ENCODE peak calls at places on chromosomes 4 and X, in seven cellular contexts. One of them, this sample, is unnamed.

GRCh38 chrX:114976321-114976720 is 41.1 kb downstream of the IL13RA2 start:
- DNase-seq in tibial nerve: no peak
- DNase-seq in LoVo: no peak
- DNase-seq in heart left ventricle: no peak
- DNase-seq in GM23248: peak
- DNase-seq in WTC11: no peak
- DNase-seq in HFF-Myc: no peak
- DNase-seq in this sample: no peak

GRCh38 chr4:5036239-5036638 is 15.0 kb upstream of the STK32B start:
- DNase-seq in tibial nerve: no peak
- DNase-seq in LoVo: no peak
- DNase-seq in heart left ventricle: no peak
- DNase-seq in GM23248: peak
- DNase-seq in WTC11: no peak
- DNase-seq in HFF-Myc: peak
- DNase-seq in this sample: no peak

GRCh38 chrX:24150051-24150790 is 692 bp downstream of the ZFX start:
- DNase-seq in tibial nerve: peak
- DNase-seq in LoVo: peak
- DNase-seq in heart left ventricle: peak
- DNase-seq in GM23248: peak
- DNase-seq in WTC11: peak
- DNase-seq in HFF-Myc: peak
- DNase-seq in this sample: peak

GRCh38 chrX:15815779-15816452 is 25.6 kb downstream of the ZRSR2 start:
- DNase-seq in tibial nerve: no peak
- DNase-seq in LoVo: no peak
- DNase-seq in heart left ventricle: peak
- DNase-seq in GM23248: peak
- DNase-seq in WTC11: peak
- DNase-seq in HFF-Myc: no peak
- DNase-seq in this sample: no peak

GRCh38 chr4:158817562-158818370 is 48.9 kb downstream of the FNIP2 start:
- DNase-seq in tibial nerve: no peak
- DNase-seq in LoVo: peak
- DNase-seq in heart left ventricle: no peak
- DNase-seq in GM23248: no peak
- DNase-seq in WTC11: no peak
- DNase-seq in HFF-Myc: no peak
- DNase-seq in this sample: no peak

GRCh38 chr4:65336465-65336864 is 333.8 kb downstream of the EPHA5 start:
- DNase-seq in tibial nerve: no peak
- DNase-seq in LoVo: no peak
- DNase-seq in heart left ventricle: no peak
- DNase-seq in GM23248: no peak
- DNase-seq in WTC11: no peak
- DNase-seq in HFF-Myc: no peak
- DNase-seq in this sample: no peak

GRCh38 chr4:148634476-148634875 is 192.3 kb upstream of the NR3C2 start:
- DNase-seq in tibial nerve: no peak
- DNase-seq in LoVo: peak
- DNase-seq in heart left ventricle: no peak
- DNase-seq in GM23248: peak
- DNase-seq in WTC11: no peak
- DNase-seq in HFF-Myc: no peak
- DNase-seq in this sample: no peak

GRCh38 chrX:148070504-148070877 is 89.4 kb downstream of the FMR1NB start:
- DNase-seq in tibial nerve: no peak
- DNase-seq in LoVo: no peak
- DNase-seq in heart left ventricle: no peak
- DNase-seq in GM23248: no peak
- DNase-seq in WTC11: no peak
- DNase-seq in HFF-Myc: no peak
- DNase-seq in this sample: no peak

GRCh38 chr4:43394976-43395375 is 502.5 kb downstream of the GRXCR1 start:
- DNase-seq in tibial nerve: no peak
- DNase-seq in LoVo: no peak
- DNase-seq in heart left ventricle: no peak
- DNase-seq in GM23248: peak
- DNase-seq in WTC11: no peak
- DNase-seq in HFF-Myc: peak
- DNase-seq in this sample: no peak

GRCh38 chr4:106256190-106256589 is 59.8 kb downstream of the TBCK start:
- DNase-seq in tibial nerve: no peak
- DNase-seq in LoVo: no peak
- DNase-seq in heart left ventricle: no peak
- DNase-seq in GM23248: no peak
- DNase-seq in WTC11: no peak
- DNase-seq in HFF-Myc: no peak
- DNase-seq in this sample: no peak

GRCh38 chrX:97740886-97741285 is 857.2 kb downstream of the RPA4 start:
- DNase-seq in tibial nerve: no peak
- DNase-seq in LoVo: no peak
- DNase-seq in heart left ventricle: no peak
- DNase-seq in GM23248: no peak
- DNase-seq in WTC11: no peak
- DNase-seq in HFF-Myc: no peak
- DNase-seq in this sample: no peak

GRCh38 chr4:185424905-185425599 is 712 bp downstream of the UFSP2 start:
- DNase-seq in tibial nerve: no peak
- DNase-seq in LoVo: no peak
- DNase-seq in heart left ventricle: no peak
- DNase-seq in GM23248: no peak
- DNase-seq in WTC11: no peak
- DNase-seq in HFF-Myc: no peak
- DNase-seq in this sample: no peak

GRCh38 chrX:103565752-103566151 is 19.6 kb upstream of the TCEAL4 start:
- DNase-seq in tibial nerve: no peak
- DNase-seq in LoVo: no peak
- DNase-seq in heart left ventricle: no peak
- DNase-seq in GM23248: peak
- DNase-seq in WTC11: no peak
- DNase-seq in HFF-Myc: no peak
- DNase-seq in this sample: no peak

GRCh38 chrX:34875204-34875603 is 67.4 kb upstream of the FAM47B start:
- DNase-seq in tibial nerve: no peak
- DNase-seq in LoVo: peak
- DNase-seq in heart left ventricle: no peak
- DNase-seq in GM23248: peak
- DNase-seq in WTC11: no peak
- DNase-seq in HFF-Myc: peak
- DNase-seq in this sample: no peak

GRCh38 chr4:185513489-185514181 is 21.7 kb downstream of the PDLIM3 start:
- DNase-seq in tibial nerve: no peak
- DNase-seq in LoVo: no peak
- DNase-seq in heart left ventricle: no peak
- DNase-seq in GM23248: no peak
- DNase-seq in WTC11: no peak
- DNase-seq in HFF-Myc: no peak
- DNase-seq in this sample: no peak

GRCh38 chrX:50726296-50726695 is 87.7 kb downstream of the SHROOM4 start:
- DNase-seq in tibial nerve: no peak
- DNase-seq in LoVo: no peak
- DNase-seq in heart left ventricle: no peak
- DNase-seq in GM23248: no peak
- DNase-seq in WTC11: peak
- DNase-seq in HFF-Myc: no peak
- DNase-seq in this sample: no peak

GRCh38 chr4:112289407-112290253 is 3.9 kb upstream of the TIFA start:
- DNase-seq in tibial nerve: no peak
- DNase-seq in LoVo: no peak
- DNase-seq in heart left ventricle: no peak
- DNase-seq in GM23248: no peak
- DNase-seq in WTC11: no peak
- DNase-seq in HFF-Myc: no peak
- DNase-seq in this sample: no peak

GRCh38 chrX:23765449-23765848 is 17.5 kb upstream of the SAT1 start:
- DNase-seq in tibial nerve: no peak
- DNase-seq in LoVo: no peak
- DNase-seq in heart left ventricle: no peak
- DNase-seq in GM23248: peak
- DNase-seq in WTC11: no peak
- DNase-seq in HFF-Myc: no peak
- DNase-seq in this sample: no peak

GRCh38 chrX:10992110-10992509 is 119.0 kb upstream of the HCCS start:
- DNase-seq in tibial nerve: no peak
- DNase-seq in LoVo: no peak
- DNase-seq in heart left ventricle: no peak
- DNase-seq in GM23248: no peak
- DNase-seq in WTC11: no peak
- DNase-seq in HFF-Myc: no peak
- DNase-seq in this sample: no peak

GRCh38 chr4:184437988-184438774 is 36.2 kb downstream of the IRF2 start:
- DNase-seq in tibial nerve: no peak
- DNase-seq in LoVo: no peak
- DNase-seq in heart left ventricle: no peak
- DNase-seq in GM23248: no peak
- DNase-seq in WTC11: no peak
- DNase-seq in HFF-Myc: no peak
- DNase-seq in this sample: no peak

GRCh38 chrX:96379951-96380350 is 304.7 kb upstream of the DIAPH2 start:
- DNase-seq in tibial nerve: no peak
- DNase-seq in LoVo: no peak
- DNase-seq in heart left ventricle: no peak
- DNase-seq in GM23248: no peak
- DNase-seq in WTC11: no peak
- DNase-seq in HFF-Myc: no peak
- DNase-seq in this sample: no peak

GRCh38 chr4:89137231-89137630 is 25.9 kb downstream of the TIGD2 start:
- DNase-seq in tibial nerve: no peak
- DNase-seq in LoVo: no peak
- DNase-seq in heart left ventricle: no peak
- DNase-seq in GM23248: no peak
- DNase-seq in WTC11: no peak
- DNase-seq in HFF-Myc: no peak
- DNase-seq in this sample: no peak

GRCh38 chr4:138562544-138562961 is 320.4 kb upstream of the SLC7A11 start:
- DNase-seq in tibial nerve: no peak
- DNase-seq in LoVo: no peak
- DNase-seq in heart left ventricle: peak
- DNase-seq in GM23248: no peak
- DNase-seq in WTC11: no peak
- DNase-seq in HFF-Myc: no peak
- DNase-seq in this sample: no peak

GRCh38 chr4:84243685-84244084 is 255.4 kb downstream of the NKX6-1 start:
- DNase-seq in tibial nerve: no peak
- DNase-seq in LoVo: no peak
- DNase-seq in heart left ventricle: no peak
- DNase-seq in GM23248: no peak
- DNase-seq in WTC11: no peak
- DNase-seq in HFF-Myc: no peak
- DNase-seq in this sample: no peak

GRCh38 chr4:30181918-30182317 is 538.3 kb upstream of the PCDH7 start:
- DNase-seq in tibial nerve: no peak
- DNase-seq in LoVo: peak
- DNase-seq in heart left ventricle: no peak
- DNase-seq in GM23248: no peak
- DNase-seq in WTC11: no peak
- DNase-seq in HFF-Myc: no peak
- DNase-seq in this sample: no peak

GRCh38 chr4:32189788-32190187 is 1469.6 kb downstream of the PCDH7 start:
- DNase-seq in tibial nerve: no peak
- DNase-seq in LoVo: no peak
- DNase-seq in heart left ventricle: no peak
- DNase-seq in GM23248: no peak
- DNase-seq in WTC11: no peak
- DNase-seq in HFF-Myc: no peak
- DNase-seq in this sample: no peak

GRCh38 chr4:156948738-156949137 is 22.9 kb downstream of the PDGFC start:
- DNase-seq in tibial nerve: no peak
- DNase-seq in LoVo: no peak
- DNase-seq in heart left ventricle: no peak
- DNase-seq in GM23248: no peak
- DNase-seq in WTC11: no peak
- DNase-seq in HFF-Myc: no peak
- DNase-seq in this sample: no peak

GRCh38 chr4:89468632-89469031 is 161.0 kb upstream of the GPRIN3 start:
- DNase-seq in tibial nerve: no peak
- DNase-seq in LoVo: no peak
- DNase-seq in heart left ventricle: no peak
- DNase-seq in GM23248: no peak
- DNase-seq in WTC11: no peak
- DNase-seq in HFF-Myc: no peak
- DNase-seq in this sample: no peak

GRCh38 chrX:129637217-129638109 is 17.3 kb downstream of the APLN start:
- DNase-seq in tibial nerve: peak
- DNase-seq in LoVo: peak
- DNase-seq in heart left ventricle: peak
- DNase-seq in GM23248: peak
- DNase-seq in WTC11: peak
- DNase-seq in HFF-Myc: peak
- DNase-seq in this sample: no peak

GRCh38 chr4:26779674-26780073 is 81.0 kb upstream of the STIM2 start:
- DNase-seq in tibial nerve: no peak
- DNase-seq in LoVo: peak
- DNase-seq in heart left ventricle: no peak
- DNase-seq in GM23248: peak
- DNase-seq in WTC11: no peak
- DNase-seq in HFF-Myc: no peak
- DNase-seq in this sample: no peak

GRCh38 chrX:18931972-18932371 is 51.9 kb downstream of the PHKA2 start:
- DNase-seq in tibial nerve: no peak
- DNase-seq in LoVo: no peak
- DNase-seq in heart left ventricle: peak
- DNase-seq in GM23248: peak
- DNase-seq in WTC11: peak
- DNase-seq in HFF-Myc: no peak
- DNase-seq in this sample: no peak

GRCh38 chrX:139077303-139078131 is 366.0 kb upstream of the FGF13 start:
- DNase-seq in tibial nerve: no peak
- DNase-seq in LoVo: no peak
- DNase-seq in heart left ventricle: no peak
- DNase-seq in GM23248: peak
- DNase-seq in WTC11: no peak
- DNase-seq in HFF-Myc: no peak
- DNase-seq in this sample: no peak

GRCh38 chr4:55979562-55979961 is 30.8 kb downstream of the CEP135 start:
- DNase-seq in tibial nerve: no peak
- DNase-seq in LoVo: no peak
- DNase-seq in heart left ventricle: no peak
- DNase-seq in GM23248: no peak
- DNase-seq in WTC11: no peak
- DNase-seq in HFF-Myc: no peak
- DNase-seq in this sample: no peak

GRCh38 chr4:45292844-45293243 is 566.5 kb upstream of the GNPDA2 start:
- DNase-seq in tibial nerve: no peak
- DNase-seq in LoVo: no peak
- DNase-seq in heart left ventricle: no peak
- DNase-seq in GM23248: no peak
- DNase-seq in WTC11: no peak
- DNase-seq in HFF-Myc: no peak
- DNase-seq in this sample: no peak

GRCh38 chr4:113784497-113785254 is 23.1 kb upstream of the CAMK2D start:
- DNase-seq in tibial nerve: no peak
- DNase-seq in LoVo: peak
- DNase-seq in heart left ventricle: no peak
- DNase-seq in GM23248: peak
- DNase-seq in WTC11: no peak
- DNase-seq in HFF-Myc: peak
- DNase-seq in this sample: no peak

GRCh38 chrX:134457708-134458107 is 2.3 kb upstream of the HPRT1 start:
- DNase-seq in tibial nerve: no peak
- DNase-seq in LoVo: no peak
- DNase-seq in heart left ventricle: no peak
- DNase-seq in GM23248: no peak
- DNase-seq in WTC11: no peak
- DNase-seq in HFF-Myc: no peak
- DNase-seq in this sample: no peak

GRCh38 chrX:57227691-57228090 is 58.8 kb upstream of the FAAH2 start:
- DNase-seq in tibial nerve: no peak
- DNase-seq in LoVo: no peak
- DNase-seq in heart left ventricle: no peak
- DNase-seq in GM23248: no peak
- DNase-seq in WTC11: peak
- DNase-seq in HFF-Myc: no peak
- DNase-seq in this sample: no peak

GRCh38 chrX:15566244-15566643 is 34.5 kb downstream of the ACE2 start:
- DNase-seq in tibial nerve: no peak
- DNase-seq in LoVo: no peak
- DNase-seq in heart left ventricle: no peak
- DNase-seq in GM23248: no peak
- DNase-seq in WTC11: no peak
- DNase-seq in HFF-Myc: no peak
- DNase-seq in this sample: no peak